ENCODE peak calls at places on chromosomes 6 and 20, in nine cellular contexts. T, F, Z, B, Q, W, X, E and P are unnamed samples.

GRCh38 chr6:158705386-158706126 is 55.7 kb downstream of the SYTL3 start:
- DNase-seq in B (peak; percentile 69), Q (no peak), X (no peak), T (no peak), W (no peak), Z (no peak), E (no peak), F (no peak), P (no peak)

GRCh38 chr6:36133912-36134311 is 3.6 kb downstream of the MAPK13 start:
- DNase-seq in B (no peak), F (no peak), X (peak; percentile 84), Q (no peak), Z (no peak), E (no peak), T (no peak), W (no peak), P (no peak)

GRCh38 chr6:95227301-95227700 is 350.0 kb upstream of the MANEA start:
- DNase-seq in Q (no peak), B (no peak), W (no peak), T (no peak), X (no peak), Z (no peak), F (no peak), E (no peak), P (no peak)

GRCh38 chr20:11057624-11058023 is 383.8 kb upstream of the JAG1 start:
- DNase-seq in E (no peak), Q (peak; percentile 35), Z (no peak), W (no peak), B (no peak), F (no peak), X (no peak), T (no peak), P (no peak)

GRCh38 chr6:16236648-16237199 is 1.7 kb upstream of the GMPR start:
- DNase-seq in F (no peak), W (no peak), T (no peak), B (no peak), Z (peak; percentile 68), X (no peak), Q (peak; percentile 88), E (no peak), P (peak; percentile 61)

GRCh38 chr6:63272397-63272796 is 47.4 kb downstream of the LGSN start:
- DNase-seq in E (no peak), T (no peak), W (no peak), Z (no peak), B (no peak), F (peak; percentile 51), Q (peak; percentile 2), X (no peak), P (no peak)

GRCh38 chr6:37668251-37668650 is 29.4 kb downstream of the MDGA1 start:
- DNase-seq in E (no peak), W (no peak), B (no peak), X (no peak), T (no peak), F (no peak), Q (no peak), Z (no peak), P (no peak)

GRCh38 chr20:31517373-31517772 is 3.1 kb downstream of the HM13 start:
- DNase-seq in W (peak; percentile 72), E (no peak), T (no peak), Z (peak; percentile 74), B (peak; percentile 89), F (no peak), X (no peak), Q (peak; percentile 69), P (no peak)

GRCh38 chr20:8678098-8678776 is 390.6 kb upstream of the PLCB4 start:
- DNase-seq in B (no peak), F (no peak), Z (no peak), Q (no peak), W (no peak), T (no peak), E (no peak), X (no peak), P (no peak)

GRCh38 chr20:37390891-37391525 is 45.1 kb downstream of the SRC start:
- DNase-seq in Z (no peak), B (peak; percentile 38), W (no peak), X (no peak), F (no peak), Q (no peak), T (no peak), E (no peak), P (no peak)

GRCh38 chr6:169420912-169421543 is 167.4 kb upstream of the THBS2 start:
- DNase-seq in Q (no peak), T (no peak), E (no peak), F (peak; percentile 71), Z (peak; percentile 59), W (peak; percentile 31), X (no peak), B (peak; percentile 89), P (no peak)

GRCh38 chr6:127900935-127901334 is at the start of gene THEMIS:
- DNase-seq in Z (no peak), X (no peak), E (no peak), T (no peak), W (no peak), B (peak; percentile 55), Q (no peak), F (no peak), P (no peak)

GRCh38 chr20:51712501-51713212 is 55.5 kb downstream of the ATP9A start:
- DNase-seq in W (peak; percentile 34), Q (peak; percentile 23), T (no peak), Z (no peak), E (no peak), X (no peak), F (peak; percentile 22), B (peak; percentile 82), P (no peak)

GRCh38 chr20:38874460-38875169 is 51.6 kb upstream of the FAM83D start:
- DNase-seq in W (no peak), T (no peak), F (no peak), B (no peak), Q (no peak), X (no peak), Z (no peak), E (no peak), P (no peak)
- H3K4me1 ChIP-seq in W (no peaks in the 10 kb centered on the region), T (peaks cover 8% of the 10 kb centered on the region), F (no peaks in the 10 kb centered on the region), B (peaks cover 4% of the 10 kb centered on the region), Q (peaks cover 38% of the 10 kb centered on the region), X (no peaks in the 10 kb centered on the region), Z (peaks cover 30% of the 10 kb centered on the region), E (peaks cover 59% of the 10 kb centered on the region), P (peaks cover 22% of the 10 kb centered on the region)

GRCh38 chr6:73965408-73966145 is 269.6 kb downstream of the CD109 start:
- DNase-seq in F (no peak), B (no peak), T (no peak), W (no peak), Q (no peak), E (no peak), X (no peak), Z (no peak), P (no peak)

GRCh38 chr6:73964455-73964854 is 268.5 kb downstream of the CD109 start:
- DNase-seq in T (no peak), Z (no peak), F (no peak), X (no peak), Q (no peak), E (no peak), W (no peak), B (no peak), P (no peak)

GRCh38 chr6:73969982-73970960 is 274.3 kb downstream of the CD109 start:
- DNase-seq in B (peak; percentile 49), Z (no peak), E (no peak), F (peak; percentile 57), W (peak; percentile 12), X (no peak), T (peak; percentile 13), Q (peak; percentile 56), P (no peak)

GRCh38 chr6:73968358-73968757 is 272.4 kb downstream of the CD109 start:
- DNase-seq in Z (no peak), T (no peak), Q (peak; percentile 27), E (no peak), W (no peak), F (no peak), B (no peak), X (no peak), P (no peak)
- H3K4me1 ChIP-seq in Z (no peaks in the 10 kb centered on the region), T (no peaks in the 10 kb centered on the region), Q (peaks cover 8% of the 10 kb centered on the region), E (no peaks in the 10 kb centered on the region), W (no peaks in the 10 kb centered on the region), F (no peaks in the 10 kb centered on the region), B (no peaks in the 10 kb centered on the region), X (peaks cover 14% of the 10 kb centered on the region), P (no peaks in the 10 kb centered on the region)

GRCh38 chr6:1322725-1323219 is 10.9 kb downstream of the FOXQ1 start:
- DNase-seq in Q (no peak), X (no peak), T (no peak), W (no peak), Z (no peak), F (no peak), B (no peak), E (no peak), P (no peak)

GRCh38 chr6:1325471-1326309 is 13.8 kb downstream of the FOXQ1 start:
- DNase-seq in B (no peak), T (no peak), E (no peak), Q (no peak), W (peak; percentile 82), Z (peak; percentile 66), F (no peak), X (no peak), P (no peak)

GRCh38 chr6:1327630-1328029 is 15.7 kb downstream of the FOXQ1 start:
- DNase-seq in B (no peak), E (no peak), W (peak; percentile 26), X (no peak), Z (no peak), Q (no peak), T (no peak), F (no peak), P (no peak)

GRCh38 chr6:1326535-1327121 is 14.7 kb downstream of the FOXQ1 start:
- DNase-seq in X (no peak), E (no peak), T (no peak), F (no peak), Z (no peak), B (no peak), Q (no peak), W (no peak), P (no peak)

GRCh38 chr6:1324926-1325325 is 13.0 kb downstream of the FOXQ1 start:
- DNase-seq in T (no peak), B (no peak), Q (no peak), E (no peak), W (peak; percentile 17), X (no peak), F (no peak), Z (no peak), P (no peak)
- H3K4me1 ChIP-seq in T (no peaks in the 10 kb centered on the region), B (no peaks in the 10 kb centered on the region), Q (no peaks in the 10 kb centered on the region), E (no peaks in the 10 kb centered on the region), W (no peaks in the 10 kb centered on the region), X (peaks cover 12% of the 10 kb centered on the region), F (no peaks in the 10 kb centered on the region), Z (peaks cover 34% of the 10 kb centered on the region), P (no peaks in the 10 kb centered on the region)

GRCh38 chr20:3092611-3093379 is 8.3 kb upstream of the AVP start:
- DNase-seq in Z (no peak), B (peak; percentile 80), F (no peak), Q (peak; percentile 25), T (no peak), W (no peak), X (no peak), E (no peak), P (no peak)
- H3K4me1 ChIP-seq in Z (peaks cover 6% of the 10 kb centered on the region), B (no peaks in the 10 kb centered on the region), F (no peaks in the 10 kb centered on the region), Q (peaks cover 6% of the 10 kb centered on the region), T (no peaks in the 10 kb centered on the region), W (no peaks in the 10 kb centered on the region), X (peaks cover 5% of the 10 kb centered on the region), E (peaks cover 12% of the 10 kb centered on the region), P (peaks cover 3% of the 10 kb centered on the region)

GRCh38 chr6:43927525-43928210 is 157.7 kb downstream of the VEGFA start:
- DNase-seq in E (no peak), T (no peak), X (no peak), W (no peak), B (no peak), Q (peak; percentile 7), Z (peak; percentile 72), F (no peak), P (no peak)
- H3K4me1 ChIP-seq in E (peaks cover 10% of the 10 kb centered on the region), T (no peaks in the 10 kb centered on the region), X (peaks cover 14% of the 10 kb centered on the region), W (peaks cover 5% of the 10 kb centered on the region), B (peaks cover 16% of the 10 kb centered on the region), Q (peaks cover 5% of the 10 kb centered on the region), Z (peaks cover 34% of the 10 kb centered on the region), F (peaks cover 13% of the 10 kb centered on the region), P (no peaks in the 10 kb centered on the region)

GRCh38 chr6:110939429-110939828 is 19.1 kb upstream of the GTF3C6 start:
- DNase-seq in W (no peak), E (no peak), B (no peak), Z (no peak), Q (peak; percentile 90), T (no peak), F (no peak), X (no peak), P (no peak)
- H3K4me1 ChIP-seq in W (no peaks in the 10 kb centered on the region), E (no peaks in the 10 kb centered on the region), B (no peaks in the 10 kb centered on the region), Z (no peaks in the 10 kb centered on the region), Q (no peaks in the 10 kb centered on the region), T (no peaks in the 10 kb centered on the region), F (no peaks in the 10 kb centered on the region), X (no peaks in the 10 kb centered on the region), P (no peaks in the 10 kb centered on the region)